ENCODE peak calls at places on chromosome 22, in six cellular contexts. One of them, this sample, is unnamed.

GRCh38 chr22:34019190-34019845 is 99.0 kb upstream of the LARGE1 start:
- DNase-seq in PC-3: no peak
- DNase-seq in left ventricle myocardium inferior: no peak
- DNase-seq in psoas muscle: no peak
- DNase-seq in Peyer's patch: no peak
- DNase-seq in K562: no peak
- DNase-seq in this sample: no peak

GRCh38 chr22:19971276-19972124 is 29.9 kb upstream of the TXNRD2 start:
- DNase-seq in PC-3: no peak
- DNase-seq in left ventricle myocardium inferior: no peak
- DNase-seq in psoas muscle: no peak
- DNase-seq in Peyer's patch: no peak
- DNase-seq in K562: no peak
- DNase-seq in this sample: no peak

GRCh38 chr22:37623075-37624016 is 14.7 kb downstream of the GGA1 start:
- DNase-seq in PC-3: peak; percentile 44
- DNase-seq in left ventricle myocardium inferior: peak; percentile 66
- DNase-seq in psoas muscle: peak; percentile 70
- DNase-seq in Peyer's patch: peak; percentile 80
- DNase-seq in K562: peak; percentile 72
- DNase-seq in this sample: peak; percentile 76

GRCh38 chr22:21984793-21985192 is 2.2 kb upstream of the TOP3B start:
- DNase-seq in PC-3: peak; percentile 28
- DNase-seq in left ventricle myocardium inferior: no peak
- DNase-seq in psoas muscle: no peak
- DNase-seq in Peyer's patch: no peak
- DNase-seq in K562: peak; percentile 88
- DNase-seq in this sample: no peak

GRCh38 chr22:42180349-42180842 is 49.8 kb upstream of the CYP2D6 start:
- DNase-seq in PC-3: no peak
- DNase-seq in left ventricle myocardium inferior: no peak
- DNase-seq in psoas muscle: peak; percentile 34
- DNase-seq in Peyer's patch: peak; percentile 28
- DNase-seq in K562: peak; percentile 77
- DNase-seq in this sample: peak; percentile 16

GRCh38 chr22:42343551-42344081 is 73.2 kb upstream of the TCF20 start:
- DNase-seq in PC-3: peak; percentile 13
- DNase-seq in left ventricle myocardium inferior: no peak
- DNase-seq in psoas muscle: no peak
- DNase-seq in Peyer's patch: no peak
- DNase-seq in K562: peak; percentile 82
- DNase-seq in this sample: no peak

GRCh38 chr22:39175127-39176066 is 22.9 kb upstream of the CBX7 start:
- DNase-seq in PC-3: peak; percentile 2
- DNase-seq in left ventricle myocardium inferior: no peak
- DNase-seq in psoas muscle: no peak
- DNase-seq in Peyer's patch: no peak
- DNase-seq in K562: no peak
- DNase-seq in this sample: no peak

GRCh38 chr22:19406846-19407245 is 24.7 kb downstream of the HIRA start:
- DNase-seq in PC-3: no peak
- DNase-seq in left ventricle myocardium inferior: no peak
- DNase-seq in psoas muscle: no peak
- DNase-seq in Peyer's patch: no peak
- DNase-seq in K562: no peak
- DNase-seq in this sample: no peak

GRCh38 chr22:38218661-38219331 is 17.0 kb downstream of the MAFF start:
- DNase-seq in PC-3: peak; percentile 88
- DNase-seq in left ventricle myocardium inferior: peak; percentile 70
- DNase-seq in psoas muscle: peak; percentile 81
- DNase-seq in Peyer's patch: no peak
- DNase-seq in K562: no peak
- DNase-seq in this sample: peak; percentile 89

GRCh38 chr22:44338906-44339305 is 26.2 kb upstream of the SHISAL1 start:
- DNase-seq in PC-3: no peak
- DNase-seq in left ventricle myocardium inferior: no peak
- DNase-seq in psoas muscle: no peak
- DNase-seq in Peyer's patch: no peak
- DNase-seq in K562: no peak
- DNase-seq in this sample: no peak

GRCh38 chr22:39985383-39986045 is 9.2 kb upstream of the FAM83F start:
- DNase-seq in PC-3: no peak
- DNase-seq in left ventricle myocardium inferior: no peak
- DNase-seq in psoas muscle: no peak
- DNase-seq in Peyer's patch: no peak
- DNase-seq in K562: no peak
- DNase-seq in this sample: peak; percentile 42

GRCh38 chr22:25680949-25681348 is 61.0 kb upstream of the MYO18B start:
- DNase-seq in PC-3: no peak
- DNase-seq in left ventricle myocardium inferior: no peak
- DNase-seq in psoas muscle: no peak
- DNase-seq in Peyer's patch: no peak
- DNase-seq in K562: no peak
- DNase-seq in this sample: no peak

DNA sequence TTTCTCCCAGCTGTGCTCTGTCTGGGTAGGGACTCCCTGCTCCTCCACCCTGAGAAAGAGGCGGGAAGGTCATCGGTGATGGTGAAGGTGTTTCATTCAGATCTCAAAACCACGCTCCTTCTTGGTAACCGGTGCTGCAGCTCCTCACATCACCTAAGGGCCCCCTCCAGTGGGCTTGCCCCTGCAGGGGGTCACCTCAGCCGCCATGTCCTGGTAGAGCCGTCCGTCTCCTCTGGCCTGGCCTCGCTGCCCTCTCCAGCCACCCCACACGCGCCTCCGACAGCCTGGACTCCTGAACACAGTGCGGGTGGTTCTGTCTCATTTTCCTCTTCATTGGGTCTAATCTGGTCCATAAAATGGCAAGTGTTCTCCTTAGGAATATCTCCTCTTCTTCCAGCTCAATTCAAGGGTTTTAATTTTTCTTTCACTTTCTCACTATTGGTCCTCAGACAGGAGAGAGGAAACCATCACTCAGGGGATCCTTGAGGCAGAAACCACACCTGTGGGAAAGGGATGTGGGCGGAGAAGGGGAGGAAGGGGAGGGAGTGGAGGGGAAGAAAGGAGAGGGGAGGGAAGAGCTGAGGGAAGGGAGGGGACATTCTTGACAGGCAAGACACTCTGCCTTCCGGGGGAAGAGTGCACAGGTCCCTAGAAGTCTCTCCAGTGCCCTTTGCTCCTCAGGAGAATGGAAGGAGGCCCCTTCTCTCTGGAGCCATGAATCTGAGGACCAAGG is 1338.4 kb downstream of the TBC1D22A start:
- DNase-seq in PC-3: no peak
- DNase-seq in left ventricle myocardium inferior: no peak
- DNase-seq in psoas muscle: no peak
- DNase-seq in Peyer's patch: no peak
- DNase-seq in K562: no peak
- DNase-seq in this sample: no peak
- H3K27ac ChIP-seq in PC-3: no peak overlapping the region
- H3K27ac ChIP-seq in left ventricle myocardium inferior: no peak overlapping the region
- H3K27ac ChIP-seq in psoas muscle: no peak overlapping the region
- H3K27ac ChIP-seq in Peyer's patch: no peak overlapping the region
- H3K27ac ChIP-seq in K562: no peak overlapping the region
- H3K27ac ChIP-seq in this sample: no peak overlapping the region

DNA sequence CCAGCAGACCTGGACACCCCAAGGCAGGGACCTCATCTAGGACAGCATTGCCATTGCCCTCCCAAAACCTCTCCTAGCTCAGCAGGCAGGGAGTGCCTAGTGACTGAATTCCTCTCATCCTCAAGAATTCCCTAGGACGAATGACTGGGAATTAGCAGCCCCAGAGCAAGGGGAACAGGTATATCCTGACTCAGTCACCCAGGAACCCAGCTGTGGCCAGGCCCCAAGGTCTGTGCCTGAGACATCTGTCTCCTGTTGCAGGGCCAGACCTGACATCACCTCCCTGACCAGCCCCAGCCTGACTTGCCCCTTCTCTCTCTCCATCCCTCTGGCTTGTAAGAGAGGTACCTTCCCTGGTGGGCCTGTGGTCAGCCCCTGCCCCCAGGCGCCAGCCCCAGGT is 39.0 kb upstream of the SUSD2 start:
- DNase-seq in PC-3: peak; percentile 11
- DNase-seq in left ventricle myocardium inferior: no peak
- DNase-seq in psoas muscle: no peak
- DNase-seq in Peyer's patch: no peak
- DNase-seq in K562: no peak
- DNase-seq in this sample: no peak
- H3K4me1 ChIP-seq in PC-3: peaks cover 29% of the 10 kb centered on the region
- H3K4me1 ChIP-seq in left ventricle myocardium inferior: peaks cover 99% of the 10 kb centered on the region
- H3K4me1 ChIP-seq in psoas muscle: peaks cover 22% of the 10 kb centered on the region
- H3K4me1 ChIP-seq in Peyer's patch: peaks cover 43% of the 10 kb centered on the region
- H3K4me1 ChIP-seq in K562: peaks cover 18% of the 10 kb centered on the region
- H3K4me1 ChIP-seq in this sample: peaks cover 26% of the 10 kb centered on the region

GRCh38 chr22:32337015-32337414 is 20.7 kb upstream of the RFPL3 start:
- DNase-seq in PC-3: no peak
- DNase-seq in left ventricle myocardium inferior: no peak
- DNase-seq in psoas muscle: no peak
- DNase-seq in Peyer's patch: no peak
- DNase-seq in K562: no peak
- DNase-seq in this sample: no peak

GRCh38 chr22:32334640-32335365 is 22.9 kb upstream of the RFPL3 start:
- DNase-seq in PC-3: no peak
- DNase-seq in left ventricle myocardium inferior: no peak
- DNase-seq in psoas muscle: no peak
- DNase-seq in Peyer's patch: no peak
- DNase-seq in K562: no peak
- DNase-seq in this sample: no peak

GRCh38 chr22:32333769-32334639 is 23.7 kb upstream of the RFPL3 start:
- DNase-seq in PC-3: no peak
- DNase-seq in left ventricle myocardium inferior: no peak
- DNase-seq in psoas muscle: no peak
- DNase-seq in Peyer's patch: no peak
- DNase-seq in K562: no peak
- DNase-seq in this sample: no peak

GRCh38 chr22:32336185-32336603 is 21.5 kb upstream of the RFPL3 start:
- DNase-seq in PC-3: no peak
- DNase-seq in left ventricle myocardium inferior: no peak
- DNase-seq in psoas muscle: no peak
- DNase-seq in Peyer's patch: no peak
- DNase-seq in K562: no peak
- DNase-seq in this sample: no peak

DNA sequence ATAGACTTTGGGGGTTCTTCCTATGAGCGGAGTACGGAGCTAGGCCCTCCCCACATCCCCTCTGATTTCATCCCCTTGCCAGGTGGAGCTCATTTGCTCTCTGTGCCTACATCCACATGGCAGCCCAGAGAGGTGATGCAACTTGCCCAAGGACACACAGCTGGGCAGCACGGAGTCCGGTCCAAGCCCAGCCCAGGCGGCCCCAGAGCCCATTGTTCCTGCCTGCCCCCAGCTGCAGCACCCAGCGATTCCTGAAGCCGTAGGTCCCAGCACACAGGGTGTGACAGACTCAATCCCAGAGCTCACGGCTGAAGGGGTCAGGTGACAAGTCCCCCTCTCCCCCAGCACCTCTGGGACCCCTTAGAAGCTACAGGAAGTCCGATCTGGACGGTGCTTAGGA is 22.2 kb upstream of the RFPL3 start:
- DNase-seq in PC-3: no peak
- DNase-seq in left ventricle myocardium inferior: no peak
- DNase-seq in psoas muscle: no peak
- DNase-seq in Peyer's patch: no peak
- DNase-seq in K562: no peak
- DNase-seq in this sample: no peak
- H3K27ac ChIP-seq in PC-3: no peak overlapping the region
- H3K27ac ChIP-seq in left ventricle myocardium inferior: no peak overlapping the region
- H3K27ac ChIP-seq in psoas muscle: no peak overlapping the region
- H3K27ac ChIP-seq in Peyer's patch: no peak overlapping the region
- H3K27ac ChIP-seq in K562: no peak overlapping the region
- H3K27ac ChIP-seq in this sample: no peak overlapping the region

GRCh38 chr22:36464715-36465231 is 16.7 kb downstream of the TXN2 start:
- DNase-seq in PC-3: no peak
- DNase-seq in left ventricle myocardium inferior: no peak
- DNase-seq in psoas muscle: no peak
- DNase-seq in Peyer's patch: no peak
- DNase-seq in K562: no peak
- DNase-seq in this sample: no peak
- H3K4me1 ChIP-seq in PC-3: peaks cover 70% of the 10 kb centered on the region
- H3K4me1 ChIP-seq in left ventricle myocardium inferior: peaks cover 89% of the 10 kb centered on the region
- H3K4me1 ChIP-seq in psoas muscle: peaks cover 89% of the 10 kb centered on the region
- H3K4me1 ChIP-seq in Peyer's patch: peaks cover 47% of the 10 kb centered on the region
- H3K4me1 ChIP-seq in K562: peaks cover 40% of the 10 kb centered on the region
- H3K4me1 ChIP-seq in this sample: peaks cover 63% of the 10 kb centered on the region

GRCh38 chr22:17847360-17848078 is 73.2 kb upstream of the BID start:
- DNase-seq in PC-3: no peak
- DNase-seq in left ventricle myocardium inferior: no peak
- DNase-seq in psoas muscle: no peak
- DNase-seq in Peyer's patch: no peak
- DNase-seq in K562: peak; percentile 91
- DNase-seq in this sample: no peak
- H3K27ac ChIP-seq in PC-3: no peak overlapping the region
- H3K27ac ChIP-seq in left ventricle myocardium inferior: peak overlapping the region; percentile 78
- H3K27ac ChIP-seq in psoas muscle: peak overlapping the region; percentile 83
- H3K27ac ChIP-seq in Peyer's patch: no peak overlapping the region
- H3K27ac ChIP-seq in K562: no peak overlapping the region
- H3K27ac ChIP-seq in this sample: peak overlapping the region; percentile 67

GRCh38 chr22:49617866-49618688 is 209.6 kb downstream of the BRD1 start:
- DNase-seq in PC-3: no peak
- DNase-seq in left ventricle myocardium inferior: peak; percentile 9
- DNase-seq in psoas muscle: no peak
- DNase-seq in Peyer's patch: no peak
- DNase-seq in K562: no peak
- DNase-seq in this sample: no peak

GRCh38 chr22:49616356-49617231 is 211.1 kb downstream of the BRD1 start:
- DNase-seq in PC-3: no peak
- DNase-seq in left ventricle myocardium inferior: peak; percentile 10
- DNase-seq in psoas muscle: no peak
- DNase-seq in Peyer's patch: no peak
- DNase-seq in K562: no peak
- DNase-seq in this sample: no peak

GRCh38 chr22:49614966-49615965 is 212.4 kb downstream of the BRD1 start:
- DNase-seq in PC-3: no peak
- DNase-seq in left ventricle myocardium inferior: peak; percentile 7
- DNase-seq in psoas muscle: no peak
- DNase-seq in Peyer's patch: peak; percentile 19
- DNase-seq in K562: no peak
- DNase-seq in this sample: no peak

GRCh38 chr22:49618689-49618953 is 209.1 kb downstream of the BRD1 start:
- DNase-seq in PC-3: no peak
- DNase-seq in left ventricle myocardium inferior: peak; percentile 3
- DNase-seq in psoas muscle: no peak
- DNase-seq in Peyer's patch: no peak
- DNase-seq in K562: no peak
- DNase-seq in this sample: no peak

DNA sequence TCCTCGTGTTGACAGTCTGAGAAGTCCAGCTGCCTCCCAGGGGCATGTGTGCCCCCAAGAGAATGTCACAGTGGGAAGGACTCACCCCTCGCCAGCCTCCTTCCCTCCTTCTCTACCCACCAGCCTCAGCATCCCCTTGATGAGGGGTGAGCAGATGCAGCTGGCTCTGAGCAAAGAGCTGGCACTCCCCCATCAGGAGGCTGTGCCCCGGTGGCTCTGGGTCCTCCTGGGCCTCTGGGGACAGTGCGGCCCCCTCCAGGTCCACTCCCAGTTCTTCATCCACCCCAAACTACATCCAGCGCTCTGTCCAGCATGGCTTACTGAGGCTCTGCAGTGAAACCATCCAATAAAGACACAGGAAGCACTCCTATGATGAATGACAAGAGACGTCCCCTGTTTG is 210.4 kb downstream of the BRD1 start:
- DNase-seq in PC-3: no peak
- DNase-seq in left ventricle myocardium inferior: peak; percentile 3
- DNase-seq in psoas muscle: no peak
- DNase-seq in Peyer's patch: no peak
- DNase-seq in K562: no peak
- DNase-seq in this sample: no peak
- H3K4me1 ChIP-seq in PC-3: no peaks in the 10 kb centered on the region
- H3K4me1 ChIP-seq in left ventricle myocardium inferior: no peaks in the 10 kb centered on the region
- H3K4me1 ChIP-seq in psoas muscle: no peaks in the 10 kb centered on the region
- H3K4me1 ChIP-seq in Peyer's patch: no peaks in the 10 kb centered on the region
- H3K4me1 ChIP-seq in K562: peaks cover 7% of the 10 kb centered on the region
- H3K4me1 ChIP-seq in this sample: no peaks in the 10 kb centered on the region